ENCODE peak calls at places on chromosomes 11 and 22, in ten cellular contexts. One of them, this sample, is unnamed. For H3K27me3, the result is how much of the 10 kb centered on the place peaks cover.

GRCh38 chr11:62150887-62151736 is 27.3 kb downstream of the INCENP start:
- DNase-seq in ovary: no peak
- DNase-seq in cardiac muscle cell: no peak
- DNase-seq in H1: no peak
- DNase-seq in CD4-positive, alpha-beta memory T cell: no peak
- DNase-seq in PC-3: no peak
- DNase-seq in AG04450: no peak
- DNase-seq in heart left ventricle: peak
- DNase-seq in spleen: peak
- DNase-seq in effector memory CD4-positive, alpha-beta T cell: no peak
- DNase-seq in this sample: peak

GRCh38 chr11:121054266-121054665 is 30.4 kb downstream of the TBCEL start:
- DNase-seq in ovary: no peak
- DNase-seq in cardiac muscle cell: no peak
- DNase-seq in H1: no peak
- DNase-seq in CD4-positive, alpha-beta memory T cell: no peak
- DNase-seq in PC-3: no peak
- DNase-seq in AG04450: no peak
- DNase-seq in heart left ventricle: no peak
- DNase-seq in spleen: no peak
- DNase-seq in effector memory CD4-positive, alpha-beta T cell: no peak
- DNase-seq in this sample: no peak

GRCh38 chr11:91314521-91314920 is 910.1 kb upstream of the FAT3 start:
- DNase-seq in ovary: no peak
- DNase-seq in cardiac muscle cell: peak
- DNase-seq in H1: no peak
- DNase-seq in CD4-positive, alpha-beta memory T cell: no peak
- DNase-seq in PC-3: no peak
- DNase-seq in AG04450: no peak
- DNase-seq in heart left ventricle: no peak
- DNase-seq in spleen: no peak
- DNase-seq in effector memory CD4-positive, alpha-beta T cell: no peak
- DNase-seq in this sample: no peak

GRCh38 chr11:77981346-77981947 is 13.0 kb downstream of the INTS4 start:
- DNase-seq in ovary: no peak
- DNase-seq in cardiac muscle cell: no peak
- DNase-seq in H1: no peak
- DNase-seq in CD4-positive, alpha-beta memory T cell: no peak
- DNase-seq in PC-3: no peak
- DNase-seq in AG04450: no peak
- DNase-seq in heart left ventricle: no peak
- DNase-seq in spleen: no peak
- DNase-seq in effector memory CD4-positive, alpha-beta T cell: no peak
- DNase-seq in this sample: no peak

GRCh38 chr22:37925767-37926166 is 19.7 kb downstream of the MICALL1 start:
- DNase-seq in ovary: no peak
- DNase-seq in cardiac muscle cell: no peak
- DNase-seq in H1: no peak
- DNase-seq in CD4-positive, alpha-beta memory T cell: no peak
- DNase-seq in PC-3: no peak
- DNase-seq in AG04450: no peak
- DNase-seq in heart left ventricle: no peak
- DNase-seq in spleen: no peak
- DNase-seq in effector memory CD4-positive, alpha-beta T cell: no peak
- DNase-seq in this sample: no peak

GRCh38 chr11:18299724-18300123 is 22.2 kb downstream of the HPS5 start:
- DNase-seq in ovary: no peak
- DNase-seq in cardiac muscle cell: no peak
- DNase-seq in H1: no peak
- DNase-seq in CD4-positive, alpha-beta memory T cell: no peak
- DNase-seq in PC-3: no peak
- DNase-seq in AG04450: no peak
- DNase-seq in heart left ventricle: no peak
- DNase-seq in spleen: no peak
- DNase-seq in effector memory CD4-positive, alpha-beta T cell: no peak
- DNase-seq in this sample: no peak

GRCh38 chr11:57781529-57781943 is 19.9 kb downstream of the CTNND1 start:
- DNase-seq in ovary: no peak
- DNase-seq in cardiac muscle cell: peak
- DNase-seq in H1: no peak
- DNase-seq in CD4-positive, alpha-beta memory T cell: no peak
- DNase-seq in PC-3: peak
- DNase-seq in AG04450: no peak
- DNase-seq in heart left ventricle: peak
- DNase-seq in spleen: no peak
- DNase-seq in effector memory CD4-positive, alpha-beta T cell: no peak
- DNase-seq in this sample: no peak

GRCh38 chr11:112885744-112886706 is 75.2 kb upstream of the NCAM1 start:
- DNase-seq in ovary: no peak
- DNase-seq in cardiac muscle cell: no peak
- DNase-seq in H1: no peak
- DNase-seq in CD4-positive, alpha-beta memory T cell: no peak
- DNase-seq in PC-3: no peak
- DNase-seq in AG04450: no peak
- DNase-seq in heart left ventricle: no peak
- DNase-seq in spleen: no peak
- DNase-seq in effector memory CD4-positive, alpha-beta T cell: no peak
- DNase-seq in this sample: no peak

GRCh38 chr11:32012066-32012465 is 78.8 kb upstream of the RCN1 start:
- DNase-seq in ovary: no peak
- DNase-seq in cardiac muscle cell: no peak
- DNase-seq in H1: no peak
- DNase-seq in CD4-positive, alpha-beta memory T cell: no peak
- DNase-seq in PC-3: no peak
- DNase-seq in AG04450: no peak
- DNase-seq in heart left ventricle: no peak
- DNase-seq in spleen: no peak
- DNase-seq in effector memory CD4-positive, alpha-beta T cell: no peak
- DNase-seq in this sample: no peak

GRCh38 chr11:126480410-126481302 is 125.2 kb downstream of the ST3GAL4 start:
- DNase-seq in ovary: peak
- DNase-seq in cardiac muscle cell: peak
- DNase-seq in H1: peak
- DNase-seq in CD4-positive, alpha-beta memory T cell: peak
- DNase-seq in PC-3: peak
- DNase-seq in AG04450: peak
- DNase-seq in heart left ventricle: peak
- DNase-seq in spleen: peak
- DNase-seq in effector memory CD4-positive, alpha-beta T cell: peak
- DNase-seq in this sample: peak

GRCh38 chr11:102487214-102487613 is 34.6 kb upstream of the TMEM123 start:
- DNase-seq in ovary: no peak
- DNase-seq in cardiac muscle cell: no peak
- DNase-seq in H1: no peak
- DNase-seq in CD4-positive, alpha-beta memory T cell: no peak
- DNase-seq in PC-3: no peak
- DNase-seq in AG04450: no peak
- DNase-seq in heart left ventricle: no peak
- DNase-seq in spleen: no peak
- DNase-seq in effector memory CD4-positive, alpha-beta T cell: no peak
- DNase-seq in this sample: no peak

GRCh38 chr11:132072044-132072879 is 701.8 kb downstream of the NTM start:
- DNase-seq in ovary: no peak
- DNase-seq in cardiac muscle cell: no peak
- DNase-seq in H1: peak
- DNase-seq in CD4-positive, alpha-beta memory T cell: no peak
- DNase-seq in PC-3: peak
- DNase-seq in AG04450: peak
- DNase-seq in heart left ventricle: no peak
- DNase-seq in spleen: no peak
- DNase-seq in effector memory CD4-positive, alpha-beta T cell: no peak
- DNase-seq in this sample: no peak

GRCh38 chr11:48141475-48142100 is 75.0 kb upstream of the OR4B1 start:
- DNase-seq in ovary: no peak
- DNase-seq in cardiac muscle cell: no peak
- DNase-seq in H1: no peak
- DNase-seq in CD4-positive, alpha-beta memory T cell: peak
- DNase-seq in PC-3: peak
- DNase-seq in AG04450: no peak
- DNase-seq in heart left ventricle: no peak
- DNase-seq in spleen: no peak
- DNase-seq in effector memory CD4-positive, alpha-beta T cell: no peak
- DNase-seq in this sample: no peak

GRCh38 chr11:86955674-86956522 is 703 bp upstream of the FZD4 start:
- DNase-seq in ovary: peak
- DNase-seq in cardiac muscle cell: peak
- DNase-seq in H1: no peak
- DNase-seq in CD4-positive, alpha-beta memory T cell: peak
- DNase-seq in PC-3: peak
- DNase-seq in AG04450: no peak
- DNase-seq in heart left ventricle: peak
- DNase-seq in spleen: peak
- DNase-seq in effector memory CD4-positive, alpha-beta T cell: no peak
- DNase-seq in this sample: peak

GRCh38 chr11:15119826-15120225 is 5.1 kb downstream of the INSC start:
- DNase-seq in ovary: no peak
- DNase-seq in cardiac muscle cell: no peak
- DNase-seq in H1: no peak
- DNase-seq in CD4-positive, alpha-beta memory T cell: no peak
- DNase-seq in PC-3: peak
- DNase-seq in AG04450: no peak
- DNase-seq in heart left ventricle: no peak
- DNase-seq in spleen: no peak
- DNase-seq in effector memory CD4-positive, alpha-beta T cell: no peak
- DNase-seq in this sample: no peak

GRCh38 chr11:68680541-68681231 is 3.7 kb upstream of the GAL start:
- DNase-seq in ovary: no peak
- DNase-seq in cardiac muscle cell: no peak
- DNase-seq in H1: no peak
- DNase-seq in CD4-positive, alpha-beta memory T cell: no peak
- DNase-seq in PC-3: no peak
- DNase-seq in AG04450: no peak
- DNase-seq in heart left ventricle: no peak
- DNase-seq in spleen: no peak
- DNase-seq in effector memory CD4-positive, alpha-beta T cell: no peak
- DNase-seq in this sample: no peak

GRCh38 chr11:32032478-32032877 is 58.4 kb upstream of the RCN1 start:
- DNase-seq in ovary: no peak
- DNase-seq in cardiac muscle cell: no peak
- DNase-seq in H1: no peak
- DNase-seq in CD4-positive, alpha-beta memory T cell: no peak
- DNase-seq in PC-3: peak
- DNase-seq in AG04450: no peak
- DNase-seq in heart left ventricle: no peak
- DNase-seq in spleen: no peak
- DNase-seq in effector memory CD4-positive, alpha-beta T cell: no peak
- DNase-seq in this sample: no peak

GRCh38 chr22:46953968-46954755 is 191.7 kb downstream of the TBC1D22A start:
- DNase-seq in ovary: no peak
- DNase-seq in cardiac muscle cell: no peak
- DNase-seq in H1: no peak
- DNase-seq in CD4-positive, alpha-beta memory T cell: no peak
- DNase-seq in PC-3: no peak
- DNase-seq in AG04450: no peak
- DNase-seq in heart left ventricle: no peak
- DNase-seq in spleen: no peak
- DNase-seq in effector memory CD4-positive, alpha-beta T cell: no peak
- DNase-seq in this sample: no peak

DNA sequence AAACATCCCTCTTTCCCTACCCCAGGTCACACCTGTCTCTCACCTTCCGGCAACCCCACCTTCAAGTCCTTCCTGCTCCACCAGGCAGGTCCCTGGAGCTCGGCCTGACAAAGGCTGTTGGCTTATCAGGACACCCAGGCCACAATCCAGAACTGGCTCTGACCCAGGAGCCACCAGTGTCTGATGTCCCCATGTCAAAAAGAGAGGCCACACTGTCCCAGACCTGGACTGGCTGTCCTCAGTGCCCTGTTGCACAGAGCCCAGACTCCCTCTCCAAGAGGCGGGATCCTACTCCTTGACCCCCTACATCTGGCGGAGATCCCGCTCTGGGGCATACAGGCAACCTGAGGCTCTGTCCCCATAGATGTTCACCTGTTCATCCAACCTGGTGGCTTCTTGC is 116.0 kb downstream of the MN1 start:
- DNase-seq in ovary: no peak
- DNase-seq in cardiac muscle cell: no peak
- DNase-seq in H1: no peak
- DNase-seq in CD4-positive, alpha-beta memory T cell: no peak
- DNase-seq in PC-3: no peak
- DNase-seq in AG04450: no peak
- DNase-seq in heart left ventricle: peak
- DNase-seq in spleen: no peak
- DNase-seq in effector memory CD4-positive, alpha-beta T cell: no peak
- DNase-seq in this sample: no peak
- H3K27me3 ChIP-seq in ovary: under half
- H3K27me3 ChIP-seq in cardiac muscle cell: under half
- H3K27me3 ChIP-seq in H1: under half
- H3K27me3 ChIP-seq in CD4-positive, alpha-beta memory T cell: under half
- H3K27me3 ChIP-seq in PC-3: under half
- H3K27me3 ChIP-seq in AG04450: under half
- H3K27me3 ChIP-seq in heart left ventricle: under half
- H3K27me3 ChIP-seq in spleen: under half
- H3K27me3 ChIP-seq in effector memory CD4-positive, alpha-beta T cell: under half
- H3K27me3 ChIP-seq in this sample: under half

GRCh38 chr11:88318017-88318416 is 19.5 kb downstream of the CTSC start:
- DNase-seq in ovary: no peak
- DNase-seq in cardiac muscle cell: no peak
- DNase-seq in H1: no peak
- DNase-seq in CD4-positive, alpha-beta memory T cell: no peak
- DNase-seq in PC-3: no peak
- DNase-seq in AG04450: no peak
- DNase-seq in heart left ventricle: no peak
- DNase-seq in spleen: no peak
- DNase-seq in effector memory CD4-positive, alpha-beta T cell: no peak
- DNase-seq in this sample: no peak
- H3K27ac ChIP-seq in ovary: no peak
- H3K27ac ChIP-seq in cardiac muscle cell: no peak
- H3K27ac ChIP-seq in H1: no peak
- H3K27ac ChIP-seq in CD4-positive, alpha-beta memory T cell: no peak
- H3K27ac ChIP-seq in PC-3: no peak
- H3K27ac ChIP-seq in AG04450: no peak
- H3K27ac ChIP-seq in heart left ventricle: no peak
- H3K27ac ChIP-seq in spleen: no peak
- H3K27ac ChIP-seq in effector memory CD4-positive, alpha-beta T cell: no peak
- H3K27ac ChIP-seq in this sample: no peak

DNA sequence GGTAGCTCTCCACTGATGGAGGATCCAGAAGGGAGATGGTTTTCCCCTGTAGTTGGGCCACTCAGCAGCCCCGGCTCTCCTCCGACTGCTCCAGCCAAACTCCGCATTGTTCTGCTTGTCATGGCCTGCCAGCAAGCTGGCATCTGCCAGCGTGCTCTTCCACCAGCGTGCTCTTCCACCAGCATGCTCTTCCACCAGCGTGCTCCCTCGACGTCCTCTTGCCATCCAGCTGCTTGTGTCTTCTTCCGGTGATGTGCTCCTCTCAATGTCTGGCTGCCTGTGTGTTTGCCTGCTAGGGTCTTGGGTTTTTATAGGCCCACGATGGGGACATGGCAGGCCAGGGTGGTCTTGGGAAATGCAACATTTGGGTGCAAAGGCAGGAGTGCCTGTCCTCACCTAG is 43.5 kb upstream of the GNAZ start:
- DNase-seq in ovary: no peak
- DNase-seq in cardiac muscle cell: no peak
- DNase-seq in H1: no peak
- DNase-seq in CD4-positive, alpha-beta memory T cell: no peak
- DNase-seq in PC-3: no peak
- DNase-seq in AG04450: no peak
- DNase-seq in heart left ventricle: no peak
- DNase-seq in spleen: no peak
- DNase-seq in effector memory CD4-positive, alpha-beta T cell: no peak
- DNase-seq in this sample: no peak
- H3K27me3 ChIP-seq in ovary: under half
- H3K27me3 ChIP-seq in cardiac muscle cell: under half
- H3K27me3 ChIP-seq in H1: under half
- H3K27me3 ChIP-seq in CD4-positive, alpha-beta memory T cell: under half
- H3K27me3 ChIP-seq in PC-3: under half
- H3K27me3 ChIP-seq in AG04450: under half
- H3K27me3 ChIP-seq in heart left ventricle: under half
- H3K27me3 ChIP-seq in spleen: under half
- H3K27me3 ChIP-seq in effector memory CD4-positive, alpha-beta T cell: under half
- H3K27me3 ChIP-seq in this sample: under half

GRCh38 chr11:13007702-13008435 is 1.2 kb upstream of the RASSF10 start:
- DNase-seq in ovary: no peak
- DNase-seq in cardiac muscle cell: no peak
- DNase-seq in H1: no peak
- DNase-seq in CD4-positive, alpha-beta memory T cell: no peak
- DNase-seq in PC-3: peak
- DNase-seq in AG04450: no peak
- DNase-seq in heart left ventricle: no peak
- DNase-seq in spleen: no peak
- DNase-seq in effector memory CD4-positive, alpha-beta T cell: no peak
- DNase-seq in this sample: no peak
- H3K27ac ChIP-seq in ovary: no peak
- H3K27ac ChIP-seq in cardiac muscle cell: no peak
- H3K27ac ChIP-seq in H1: no peak
- H3K27ac ChIP-seq in CD4-positive, alpha-beta memory T cell: no peak
- H3K27ac ChIP-seq in PC-3: no peak
- H3K27ac ChIP-seq in AG04450: no peak
- H3K27ac ChIP-seq in heart left ventricle: no peak
- H3K27ac ChIP-seq in spleen: no peak
- H3K27ac ChIP-seq in effector memory CD4-positive, alpha-beta T cell: no peak
- H3K27ac ChIP-seq in this sample: no peak